ENCODE peak calls at places on chromosomes 11 and 22, in four cellular contexts. One of them, this sample, is unnamed.

GRCh38 chr11:14251754-14252153 is 107.2 kb downstream of the RRAS2 start:
- DNase-seq in stimulated activated CD8-positive, alpha-beta memory T cell treated with anti-CD3 and anti-CD28 coated beads, Interleukin-15, amount 100 ng/mL, for 1 hour: no peak
- DNase-seq in NCI-H1417: no peak
- DNase-seq in iPS-NIHi11: no peak
- DNase-seq in this sample: no peak

GRCh38 chr11:116563028-116563712 is 209.6 kb downstream of the BUD13 start:
- DNase-seq in NCI-H1417: peak; percentile 7
- DNase-seq in iPS-NIHi11: no peak
- DNase-seq in stimulated activated CD8-positive, alpha-beta memory T cell treated with anti-CD3 and anti-CD28 coated beads, Interleukin-15, amount 100 ng/mL, for 1 hour: no peak
- DNase-seq in this sample: no peak

GRCh38 chr11:76661306-76661751 is 9.2 kb downstream of the LRRC32 start:
- DNase-seq in NCI-H1417: no peak
- DNase-seq in stimulated activated CD8-positive, alpha-beta memory T cell treated with anti-CD3 and anti-CD28 coated beads, Interleukin-15, amount 100 ng/mL, for 1 hour: no peak
- DNase-seq in iPS-NIHi11: no peak
- DNase-seq in this sample: no peak

GRCh38 chr11:8290122-8290810 is 26.6 kb upstream of the LMO1 start:
- DNase-seq in NCI-H1417: peak; percentile 67
- DNase-seq in stimulated activated CD8-positive, alpha-beta memory T cell treated with anti-CD3 and anti-CD28 coated beads, Interleukin-15, amount 100 ng/mL, for 1 hour: no peak
- DNase-seq in iPS-NIHi11: no peak
- DNase-seq in this sample: no peak

GRCh38 chr22:26318975-26319374 is 110.1 kb upstream of the ASPHD2 start:
- DNase-seq in iPS-NIHi11: peak; percentile 47
- DNase-seq in stimulated activated CD8-positive, alpha-beta memory T cell treated with anti-CD3 and anti-CD28 coated beads, Interleukin-15, amount 100 ng/mL, for 1 hour: no peak
- DNase-seq in NCI-H1417: no peak
- DNase-seq in this sample: no peak

GRCh38 chr22:50696799-50697561 is 24.4 kb downstream of the SHANK3 start:
- DNase-seq in iPS-NIHi11: peak; percentile 88
- DNase-seq in NCI-H1417: no peak
- DNase-seq in stimulated activated CD8-positive, alpha-beta memory T cell treated with anti-CD3 and anti-CD28 coated beads, Interleukin-15, amount 100 ng/mL, for 1 hour: no peak
- DNase-seq in this sample: no peak

GRCh38 chr11:40679276-40679675 is 780.2 kb downstream of the LRRC4C start:
- DNase-seq in iPS-NIHi11: no peak
- DNase-seq in NCI-H1417: no peak
- DNase-seq in stimulated activated CD8-positive, alpha-beta memory T cell treated with anti-CD3 and anti-CD28 coated beads, Interleukin-15, amount 100 ng/mL, for 1 hour: no peak
- DNase-seq in this sample: no peak

GRCh38 chr11:126839496-126839895 is 161.1 kb downstream of the KIRREL3 start:
- DNase-seq in iPS-NIHi11: no peak
- DNase-seq in NCI-H1417: no peak
- DNase-seq in stimulated activated CD8-positive, alpha-beta memory T cell treated with anti-CD3 and anti-CD28 coated beads, Interleukin-15, amount 100 ng/mL, for 1 hour: no peak
- DNase-seq in this sample: no peak

GRCh38 chr22:26671317-26672059 is 14.1 kb downstream of the MIAT start:
- DNase-seq in stimulated activated CD8-positive, alpha-beta memory T cell treated with anti-CD3 and anti-CD28 coated beads, Interleukin-15, amount 100 ng/mL, for 1 hour: peak; percentile 52
- DNase-seq in iPS-NIHi11: no peak
- DNase-seq in NCI-H1417: peak; percentile 9
- DNase-seq in this sample: peak; percentile 63

GRCh38 chr22:45503071-45503815 is 560 bp downstream of the FBLN1 start:
- DNase-seq in iPS-NIHi11: peak; percentile 44
- DNase-seq in stimulated activated CD8-positive, alpha-beta memory T cell treated with anti-CD3 and anti-CD28 coated beads, Interleukin-15, amount 100 ng/mL, for 1 hour: no peak
- DNase-seq in NCI-H1417: no peak
- DNase-seq in this sample: no peak

GRCh38 chr11:121651267-121651625 is 198.5 kb upstream of the SORL1-AS1 start:
- DNase-seq in NCI-H1417: no peak
- DNase-seq in iPS-NIHi11: no peak
- DNase-seq in stimulated activated CD8-positive, alpha-beta memory T cell treated with anti-CD3 and anti-CD28 coated beads, Interleukin-15, amount 100 ng/mL, for 1 hour: no peak
- DNase-seq in this sample: no peak

GRCh38 chr11:134294664-134295063 is 18.5 kb downstream of the GLB1L3 start:
- DNase-seq in iPS-NIHi11: no peak
- DNase-seq in stimulated activated CD8-positive, alpha-beta memory T cell treated with anti-CD3 and anti-CD28 coated beads, Interleukin-15, amount 100 ng/mL, for 1 hour: no peak
- DNase-seq in NCI-H1417: no peak
- DNase-seq in this sample: no peak

GRCh38 chr11:125070699-125071254 is 7.7 kb downstream of the SLC37A2 start:
- DNase-seq in iPS-NIHi11: no peak
- DNase-seq in NCI-H1417: no peak
- DNase-seq in stimulated activated CD8-positive, alpha-beta memory T cell treated with anti-CD3 and anti-CD28 coated beads, Interleukin-15, amount 100 ng/mL, for 1 hour: no peak
- DNase-seq in this sample: peak; percentile 36

GRCh38 chr11:19349340-19350025 is 108.7 kb upstream of the E2F8 start:
- DNase-seq in iPS-NIHi11: no peak
- DNase-seq in NCI-H1417: no peak
- DNase-seq in stimulated activated CD8-positive, alpha-beta memory T cell treated with anti-CD3 and anti-CD28 coated beads, Interleukin-15, amount 100 ng/mL, for 1 hour: no peak
- DNase-seq in this sample: no peak

GRCh38 chr11:110907629-110908028 is 195.4 kb upstream of the ARHGAP20 start:
- DNase-seq in NCI-H1417: no peak
- DNase-seq in iPS-NIHi11: no peak
- DNase-seq in stimulated activated CD8-positive, alpha-beta memory T cell treated with anti-CD3 and anti-CD28 coated beads, Interleukin-15, amount 100 ng/mL, for 1 hour: no peak
- DNase-seq in this sample: no peak

GRCh38 chr22:17172172-17172833 is 13.2 kb upstream of the HDHD5 start:
- DNase-seq in iPS-NIHi11: peak; percentile 56
- DNase-seq in stimulated activated CD8-positive, alpha-beta memory T cell treated with anti-CD3 and anti-CD28 coated beads, Interleukin-15, amount 100 ng/mL, for 1 hour: no peak
- DNase-seq in NCI-H1417: no peak
- DNase-seq in this sample: no peak

GRCh38 chr11:128279861-128280260 is 307.5 kb downstream of the ETS1 start:
- DNase-seq in stimulated activated CD8-positive, alpha-beta memory T cell treated with anti-CD3 and anti-CD28 coated beads, Interleukin-15, amount 100 ng/mL, for 1 hour: no peak
- DNase-seq in iPS-NIHi11: no peak
- DNase-seq in NCI-H1417: no peak
- DNase-seq in this sample: no peak

GRCh38 chr11:8018742-8019631 is 31.9 kb downstream of the EIF3F start:
- DNase-seq in NCI-H1417: peak; percentile 47
- DNase-seq in iPS-NIHi11: peak; percentile 84
- DNase-seq in stimulated activated CD8-positive, alpha-beta memory T cell treated with anti-CD3 and anti-CD28 coated beads, Interleukin-15, amount 100 ng/mL, for 1 hour: peak; percentile 44
- DNase-seq in this sample: peak; percentile 72

GRCh38 chr11:66886671-66887221 is 29.9 kb downstream of the LRFN4 start:
- DNase-seq in stimulated activated CD8-positive, alpha-beta memory T cell treated with anti-CD3 and anti-CD28 coated beads, Interleukin-15, amount 100 ng/mL, for 1 hour: no peak
- DNase-seq in NCI-H1417: no peak
- DNase-seq in iPS-NIHi11: peak; percentile 53
- DNase-seq in this sample: no peak

GRCh38 chr11:19978668-19979518 is 181.4 kb downstream of the DBX1 start:
- DNase-seq in NCI-H1417: no peak
- DNase-seq in stimulated activated CD8-positive, alpha-beta memory T cell treated with anti-CD3 and anti-CD28 coated beads, Interleukin-15, amount 100 ng/mL, for 1 hour: no peak
- DNase-seq in iPS-NIHi11: no peak
- DNase-seq in this sample: no peak

GRCh38 chr11:61725632-61726280 is 26.7 kb upstream of the MYRF start:
- DNase-seq in NCI-H1417: no peak
- DNase-seq in iPS-NIHi11: no peak
- DNase-seq in stimulated activated CD8-positive, alpha-beta memory T cell treated with anti-CD3 and anti-CD28 coated beads, Interleukin-15, amount 100 ng/mL, for 1 hour: no peak
- DNase-seq in this sample: no peak

GRCh38 chr11:70445605-70446004 is 47.3 kb downstream of the CTTN start:
- DNase-seq in iPS-NIHi11: no peak
- DNase-seq in stimulated activated CD8-positive, alpha-beta memory T cell treated with anti-CD3 and anti-CD28 coated beads, Interleukin-15, amount 100 ng/mL, for 1 hour: no peak
- DNase-seq in NCI-H1417: no peak
- DNase-seq in this sample: no peak

GRCh38 chr11:19368726-19369364 is 128.1 kb upstream of the E2F8 start:
- DNase-seq in stimulated activated CD8-positive, alpha-beta memory T cell treated with anti-CD3 and anti-CD28 coated beads, Interleukin-15, amount 100 ng/mL, for 1 hour: no peak
- DNase-seq in iPS-NIHi11: no peak
- DNase-seq in NCI-H1417: no peak
- DNase-seq in this sample: no peak

GRCh38 chr11:2300936-2301630 is 635 bp downstream of the C11orf21 start:
- DNase-seq in NCI-H1417: no peak
- DNase-seq in stimulated activated CD8-positive, alpha-beta memory T cell treated with anti-CD3 and anti-CD28 coated beads, Interleukin-15, amount 100 ng/mL, for 1 hour: no peak
- DNase-seq in iPS-NIHi11: no peak
- DNase-seq in this sample: no peak